ENCODE peak calls at places on chromosomes 5 and 9, in six cellular contexts. T, F, R, A, Y and J are unnamed samples.

GRCh38 chr9:93300585-93301081 is 116.7 kb downstream of the WNK2 start:
- DNase-seq in T (no peak), F (no peak), R (no peak), A (peak), Y (no peak), J (no peak)

GRCh38 chr5:157130933-157131332 is 11.7 kb downstream of the MED7 start:
- DNase-seq in T (no peak), F (peak), R (no peak), A (no peak), Y (no peak), J (no peak)

GRCh38 chr9:7879551-7880245 is 80.1 kb upstream of the DMAC1 start:
- DNase-seq in T (no peak), F (no peak), R (no peak), A (no peak), Y (no peak), J (no peak)

GRCh38 chr9:34341659-34342266 is 12.4 kb downstream of the NUDT2 start:
- DNase-seq in T (no peak), F (no peak), R (no peak), A (no peak), Y (no peak), J (no peak)

GRCh38 chr5:143653256-143653655 is 158.7 kb upstream of the HMHB1 start:
- DNase-seq in T (no peak), F (no peak), R (no peak), A (no peak), Y (no peak), J (no peak)

GRCh38 chr5:122612901-122613300 is 162.0 kb upstream of the SNX2 start:
- DNase-seq in T (no peak), F (no peak), R (no peak), A (no peak), Y (no peak), J (no peak)

GRCh38 chr9:126057461-126057860 is 269.2 kb upstream of the MVB12B start:
- DNase-seq in T (no peak), F (no peak), R (no peak), A (no peak), Y (no peak), J (no peak)

GRCh38 chr5:64789457-64789856 is 20.7 kb downstream of the CWC27 start:
- DNase-seq in T (no peak), F (no peak), R (peak), A (no peak), Y (no peak), J (no peak)

GRCh38 chr9:87909310-87910041 is 8.3 kb upstream of the SPATA31C1 start:
- DNase-seq in T (no peak), F (peak), R (no peak), A (peak), Y (no peak), J (no peak)

GRCh38 chr5:119396265-119396664 is 40.4 kb downstream of the TNFAIP8 start:
- DNase-seq in T (no peak), F (no peak), R (no peak), A (no peak), Y (no peak), J (no peak)

GRCh38 chr5:76074487-76074886 is 8.7 kb upstream of the SV2C start:
- DNase-seq in T (no peak), F (peak), R (no peak), A (no peak), Y (no peak), J (no peak)

GRCh38 chr9:136720251-136720886 is 8.0 kb downstream of the DIPK1B start:
- DNase-seq in T (no peak), F (peak), R (peak), A (peak), Y (no peak), J (no peak)

GRCh38 chr5:134944630-134945029 is 23.1 kb upstream of the CATSPER3 start:
- DNase-seq in T (no peak), F (no peak), R (no peak), A (no peak), Y (no peak), J (no peak)

GRCh38 chr9:27528886-27529315 is 713 bp downstream of the MOB3B start:
- DNase-seq in T (peak), F (peak), R (peak), A (peak), Y (no peak), J (peak)

GRCh38 chr5:77630246-77631165 is 8.0 kb downstream of the OTP start:
- DNase-seq in T (no peak), F (peak), R (peak), A (peak), Y (no peak), J (no peak)

GRCh38 chr5:168364738-168365550 is 73.5 kb downstream of the WWC1 start:
- DNase-seq in T (no peak), F (peak), R (peak), A (no peak), Y (no peak), J (no peak)

GRCh38 chr5:122757268-122757667 is 17.6 kb upstream of the SNX2 start:
- DNase-seq in T (no peak), F (no peak), R (no peak), A (no peak), Y (no peak), J (no peak)

GRCh38 chr9:8224381-8224791 is 424.8 kb upstream of the DMAC1 start:
- DNase-seq in T (no peak), F (no peak), R (no peak), A (no peak), Y (no peak), J (no peak)

GRCh38 chr9:98856982-98857381 is 49.5 kb downstream of the GALNT12 start:
- DNase-seq in T (no peak), F (no peak), R (no peak), A (no peak), Y (no peak), J (no peak)

GRCh38 chr9:17160327-17160726 is 25.5 kb downstream of the CNTLN start:
- DNase-seq in T (no peak), F (no peak), R (no peak), A (no peak), Y (no peak), J (no peak)